ENCODE peak calls at places on chromosome 17, in eight cellular contexts. One of them, this sample, is unnamed.

GRCh38 chr17:29929006-29929543 is 953 bp downstream of the SSH2 start:
- DNase-seq in AG10803: no peak
- DNase-seq in stimulated activated CD8-positive, alpha-beta memory T cell treated with anti-CD3 and anti-CD28 coated beads, Interleukin-15, amount 100 ng/mL, for 4 hours: no peak
- DNase-seq in hypothalamus: no peak
- DNase-seq in endothelial cell of umbilical vein: peak; percentile 92
- DNase-seq in stimulated activated CD4-positive, alpha-beta T cell treated with anti-CD3 and anti-CD28 coated beads, Interleukin-2, amount 100 ng/mL, for 4 hours: no peak
- DNase-seq in dorsolateral prefrontal cortex: no peak
- DNase-seq in activated naive CD4-positive, alpha-beta T cell treated with Interleukin-2 at 50 U/mL for 16 hours: no peak
- DNase-seq in this sample: no peak

GRCh38 chr17:34623856-34624766 is 44.7 kb downstream of the TMEM132E start:
- DNase-seq in dorsolateral prefrontal cortex: no peak
- DNase-seq in hypothalamus: no peak
- DNase-seq in stimulated activated CD4-positive, alpha-beta T cell treated with anti-CD3 and anti-CD28 coated beads, Interleukin-2, amount 100 ng/mL, for 4 hours: no peak
- DNase-seq in endothelial cell of umbilical vein: no peak
- DNase-seq in stimulated activated CD8-positive, alpha-beta memory T cell treated with anti-CD3 and anti-CD28 coated beads, Interleukin-15, amount 100 ng/mL, for 4 hours: no peak
- DNase-seq in AG10803: no peak
- DNase-seq in activated naive CD4-positive, alpha-beta T cell treated with Interleukin-2 at 50 U/mL for 16 hours: no peak
- DNase-seq in this sample: no peak

GRCh38 chr17:27494192-27495091 is 38.2 kb downstream of the KSR1 start:
- DNase-seq in hypothalamus: peak; percentile 39
- DNase-seq in AG10803: peak; percentile 83
- DNase-seq in stimulated activated CD4-positive, alpha-beta T cell treated with anti-CD3 and anti-CD28 coated beads, Interleukin-2, amount 100 ng/mL, for 4 hours: no peak
- DNase-seq in activated naive CD4-positive, alpha-beta T cell treated with Interleukin-2 at 50 U/mL for 16 hours: no peak
- DNase-seq in stimulated activated CD8-positive, alpha-beta memory T cell treated with anti-CD3 and anti-CD28 coated beads, Interleukin-15, amount 100 ng/mL, for 4 hours: no peak
- DNase-seq in endothelial cell of umbilical vein: peak; percentile 30
- DNase-seq in dorsolateral prefrontal cortex: no peak
- DNase-seq in this sample: peak; percentile 5

GRCh38 chr17:71966459-71967313 is 154.1 kb upstream of the SOX9 start:
- DNase-seq in dorsolateral prefrontal cortex: no peak
- DNase-seq in stimulated activated CD4-positive, alpha-beta T cell treated with anti-CD3 and anti-CD28 coated beads, Interleukin-2, amount 100 ng/mL, for 4 hours: no peak
- DNase-seq in stimulated activated CD8-positive, alpha-beta memory T cell treated with anti-CD3 and anti-CD28 coated beads, Interleukin-15, amount 100 ng/mL, for 4 hours: no peak
- DNase-seq in AG10803: no peak
- DNase-seq in endothelial cell of umbilical vein: no peak
- DNase-seq in activated naive CD4-positive, alpha-beta T cell treated with Interleukin-2 at 50 U/mL for 16 hours: no peak
- DNase-seq in hypothalamus: no peak
- DNase-seq in this sample: no peak

GRCh38 chr17:40363480-40363838 is 1.1 kb downstream of the GJD3 start:
- DNase-seq in hypothalamus: no peak
- DNase-seq in AG10803: peak; percentile 34
- DNase-seq in endothelial cell of umbilical vein: peak; percentile 31
- DNase-seq in activated naive CD4-positive, alpha-beta T cell treated with Interleukin-2 at 50 U/mL for 16 hours: no peak
- DNase-seq in dorsolateral prefrontal cortex: no peak
- DNase-seq in stimulated activated CD8-positive, alpha-beta memory T cell treated with anti-CD3 and anti-CD28 coated beads, Interleukin-15, amount 100 ng/mL, for 4 hours: no peak
- DNase-seq in stimulated activated CD4-positive, alpha-beta T cell treated with anti-CD3 and anti-CD28 coated beads, Interleukin-2, amount 100 ng/mL, for 4 hours: no peak
- DNase-seq in this sample: no peak

GRCh38 chr17:59399914-59400313 is 68.5 kb downstream of the YPEL2 start:
- DNase-seq in stimulated activated CD8-positive, alpha-beta memory T cell treated with anti-CD3 and anti-CD28 coated beads, Interleukin-15, amount 100 ng/mL, for 4 hours: no peak
- DNase-seq in dorsolateral prefrontal cortex: no peak
- DNase-seq in activated naive CD4-positive, alpha-beta T cell treated with Interleukin-2 at 50 U/mL for 16 hours: no peak
- DNase-seq in endothelial cell of umbilical vein: no peak
- DNase-seq in hypothalamus: no peak
- DNase-seq in AG10803: no peak
- DNase-seq in stimulated activated CD4-positive, alpha-beta T cell treated with anti-CD3 and anti-CD28 coated beads, Interleukin-2, amount 100 ng/mL, for 4 hours: no peak
- DNase-seq in this sample: no peak

GRCh38 chr17:39623356-39623950 is 3.3 kb upstream of the PPP1R1B start:
- DNase-seq in stimulated activated CD4-positive, alpha-beta T cell treated with anti-CD3 and anti-CD28 coated beads, Interleukin-2, amount 100 ng/mL, for 4 hours: peak; percentile 75
- DNase-seq in hypothalamus: peak; percentile 67
- DNase-seq in AG10803: peak; percentile 55
- DNase-seq in dorsolateral prefrontal cortex: peak; percentile 92
- DNase-seq in endothelial cell of umbilical vein: peak; percentile 61
- DNase-seq in activated naive CD4-positive, alpha-beta T cell treated with Interleukin-2 at 50 U/mL for 16 hours: peak; percentile 90
- DNase-seq in stimulated activated CD8-positive, alpha-beta memory T cell treated with anti-CD3 and anti-CD28 coated beads, Interleukin-15, amount 100 ng/mL, for 4 hours: peak; percentile 66
- DNase-seq in this sample: no peak

GRCh38 chr17:19647697-19648474 is 665 bp upstream of the ALDH3A2 start:
- DNase-seq in AG10803: peak; percentile 75
- DNase-seq in hypothalamus: peak; percentile 41
- DNase-seq in dorsolateral prefrontal cortex: peak; percentile 78
- DNase-seq in stimulated activated CD4-positive, alpha-beta T cell treated with anti-CD3 and anti-CD28 coated beads, Interleukin-2, amount 100 ng/mL, for 4 hours: no peak
- DNase-seq in endothelial cell of umbilical vein: peak; percentile 72
- DNase-seq in stimulated activated CD8-positive, alpha-beta memory T cell treated with anti-CD3 and anti-CD28 coated beads, Interleukin-15, amount 100 ng/mL, for 4 hours: no peak
- DNase-seq in activated naive CD4-positive, alpha-beta T cell treated with Interleukin-2 at 50 U/mL for 16 hours: no peak
- DNase-seq in this sample: peak; percentile 37

GRCh38 chr17:82674656-82675475 is 23.6 kb downstream of the RAB40B start:
- DNase-seq in hypothalamus: peak; percentile 39
- DNase-seq in endothelial cell of umbilical vein: no peak
- DNase-seq in AG10803: no peak
- DNase-seq in stimulated activated CD8-positive, alpha-beta memory T cell treated with anti-CD3 and anti-CD28 coated beads, Interleukin-15, amount 100 ng/mL, for 4 hours: no peak
- DNase-seq in dorsolateral prefrontal cortex: no peak
- DNase-seq in activated naive CD4-positive, alpha-beta T cell treated with Interleukin-2 at 50 U/mL for 16 hours: no peak
- DNase-seq in stimulated activated CD4-positive, alpha-beta T cell treated with anti-CD3 and anti-CD28 coated beads, Interleukin-2, amount 100 ng/mL, for 4 hours: no peak
- DNase-seq in this sample: no peak

GRCh38 chr17:75819116-75819515 is 25.1 kb downstream of the UNC13D start:
- DNase-seq in AG10803: no peak
- DNase-seq in activated naive CD4-positive, alpha-beta T cell treated with Interleukin-2 at 50 U/mL for 16 hours: no peak
- DNase-seq in dorsolateral prefrontal cortex: no peak
- DNase-seq in hypothalamus: no peak
- DNase-seq in endothelial cell of umbilical vein: no peak
- DNase-seq in stimulated activated CD4-positive, alpha-beta T cell treated with anti-CD3 and anti-CD28 coated beads, Interleukin-2, amount 100 ng/mL, for 4 hours: no peak
- DNase-seq in stimulated activated CD8-positive, alpha-beta memory T cell treated with anti-CD3 and anti-CD28 coated beads, Interleukin-15, amount 100 ng/mL, for 4 hours: no peak
- DNase-seq in this sample: no peak

GRCh38 chr17:7897773-7898172 is 9.2 kb downstream of the CHD3 start:
- DNase-seq in dorsolateral prefrontal cortex: no peak
- DNase-seq in stimulated activated CD4-positive, alpha-beta T cell treated with anti-CD3 and anti-CD28 coated beads, Interleukin-2, amount 100 ng/mL, for 4 hours: no peak
- DNase-seq in stimulated activated CD8-positive, alpha-beta memory T cell treated with anti-CD3 and anti-CD28 coated beads, Interleukin-15, amount 100 ng/mL, for 4 hours: no peak
- DNase-seq in AG10803: peak; percentile 66
- DNase-seq in endothelial cell of umbilical vein: peak; percentile 51
- DNase-seq in hypothalamus: no peak
- DNase-seq in activated naive CD4-positive, alpha-beta T cell treated with Interleukin-2 at 50 U/mL for 16 hours: peak; percentile 16
- DNase-seq in this sample: no peak

GRCh38 chr17:74008196-74008595 is 195.3 kb upstream of the RPL38 start:
- DNase-seq in hypothalamus: no peak
- DNase-seq in AG10803: no peak
- DNase-seq in stimulated activated CD4-positive, alpha-beta T cell treated with anti-CD3 and anti-CD28 coated beads, Interleukin-2, amount 100 ng/mL, for 4 hours: no peak
- DNase-seq in stimulated activated CD8-positive, alpha-beta memory T cell treated with anti-CD3 and anti-CD28 coated beads, Interleukin-15, amount 100 ng/mL, for 4 hours: no peak
- DNase-seq in endothelial cell of umbilical vein: no peak
- DNase-seq in dorsolateral prefrontal cortex: no peak
- DNase-seq in activated naive CD4-positive, alpha-beta T cell treated with Interleukin-2 at 50 U/mL for 16 hours: peak; percentile 11
- DNase-seq in this sample: no peak

GRCh38 chr17:80409626-80410025 is 5.3 kb upstream of the ENDOV start:
- DNase-seq in dorsolateral prefrontal cortex: no peak
- DNase-seq in stimulated activated CD8-positive, alpha-beta memory T cell treated with anti-CD3 and anti-CD28 coated beads, Interleukin-15, amount 100 ng/mL, for 4 hours: no peak
- DNase-seq in stimulated activated CD4-positive, alpha-beta T cell treated with anti-CD3 and anti-CD28 coated beads, Interleukin-2, amount 100 ng/mL, for 4 hours: no peak
- DNase-seq in hypothalamus: no peak
- DNase-seq in endothelial cell of umbilical vein: no peak
- DNase-seq in activated naive CD4-positive, alpha-beta T cell treated with Interleukin-2 at 50 U/mL for 16 hours: no peak
- DNase-seq in AG10803: no peak
- DNase-seq in this sample: no peak

GRCh38 chr17:3669548-3669947 is 936 bp downstream of the EMC6 start:
- DNase-seq in hypothalamus: no peak
- DNase-seq in AG10803: no peak
- DNase-seq in stimulated activated CD4-positive, alpha-beta T cell treated with anti-CD3 and anti-CD28 coated beads, Interleukin-2, amount 100 ng/mL, for 4 hours: no peak
- DNase-seq in activated naive CD4-positive, alpha-beta T cell treated with Interleukin-2 at 50 U/mL for 16 hours: no peak
- DNase-seq in stimulated activated CD8-positive, alpha-beta memory T cell treated with anti-CD3 and anti-CD28 coated beads, Interleukin-15, amount 100 ng/mL, for 4 hours: no peak
- DNase-seq in dorsolateral prefrontal cortex: no peak
- DNase-seq in endothelial cell of umbilical vein: no peak
- DNase-seq in this sample: no peak

GRCh38 chr17:35745246-35745645 is 7.8 kb downstream of the GAS2L2 start:
- DNase-seq in AG10803: no peak
- DNase-seq in dorsolateral prefrontal cortex: no peak
- DNase-seq in endothelial cell of umbilical vein: no peak
- DNase-seq in activated naive CD4-positive, alpha-beta T cell treated with Interleukin-2 at 50 U/mL for 16 hours: no peak
- DNase-seq in stimulated activated CD4-positive, alpha-beta T cell treated with anti-CD3 and anti-CD28 coated beads, Interleukin-2, amount 100 ng/mL, for 4 hours: no peak
- DNase-seq in hypothalamus: no peak
- DNase-seq in stimulated activated CD8-positive, alpha-beta memory T cell treated with anti-CD3 and anti-CD28 coated beads, Interleukin-15, amount 100 ng/mL, for 4 hours: no peak
- DNase-seq in this sample: no peak

GRCh38 chr17:45413498-45413923 is 19.2 kb downstream of the ARHGAP27 start:
- DNase-seq in stimulated activated CD4-positive, alpha-beta T cell treated with anti-CD3 and anti-CD28 coated beads, Interleukin-2, amount 100 ng/mL, for 4 hours: no peak
- DNase-seq in endothelial cell of umbilical vein: no peak
- DNase-seq in AG10803: no peak
- DNase-seq in dorsolateral prefrontal cortex: peak; percentile 60
- DNase-seq in activated naive CD4-positive, alpha-beta T cell treated with Interleukin-2 at 50 U/mL for 16 hours: no peak
- DNase-seq in stimulated activated CD8-positive, alpha-beta memory T cell treated with anti-CD3 and anti-CD28 coated beads, Interleukin-15, amount 100 ng/mL, for 4 hours: no peak
- DNase-seq in hypothalamus: no peak
- DNase-seq in this sample: no peak

GRCh38 chr17:40516581-40517285 is 15.3 kb upstream of the TNS4 start:
- DNase-seq in hypothalamus: no peak
- DNase-seq in stimulated activated CD8-positive, alpha-beta memory T cell treated with anti-CD3 and anti-CD28 coated beads, Interleukin-15, amount 100 ng/mL, for 4 hours: peak; percentile 51
- DNase-seq in stimulated activated CD4-positive, alpha-beta T cell treated with anti-CD3 and anti-CD28 coated beads, Interleukin-2, amount 100 ng/mL, for 4 hours: peak; percentile 41
- DNase-seq in dorsolateral prefrontal cortex: no peak
- DNase-seq in activated naive CD4-positive, alpha-beta T cell treated with Interleukin-2 at 50 U/mL for 16 hours: peak; percentile 57
- DNase-seq in endothelial cell of umbilical vein: no peak
- DNase-seq in AG10803: peak; percentile 35
- DNase-seq in this sample: no peak

GRCh38 chr17:31581022-31581483 is 189.6 kb downstream of the RAB11FIP4 start:
- DNase-seq in hypothalamus: peak; percentile 70
- DNase-seq in activated naive CD4-positive, alpha-beta T cell treated with Interleukin-2 at 50 U/mL for 16 hours: no peak
- DNase-seq in AG10803: peak; percentile 88
- DNase-seq in dorsolateral prefrontal cortex: peak; percentile 67
- DNase-seq in stimulated activated CD8-positive, alpha-beta memory T cell treated with anti-CD3 and anti-CD28 coated beads, Interleukin-15, amount 100 ng/mL, for 4 hours: no peak
- DNase-seq in endothelial cell of umbilical vein: peak; percentile 78
- DNase-seq in stimulated activated CD4-positive, alpha-beta T cell treated with anti-CD3 and anti-CD28 coated beads, Interleukin-2, amount 100 ng/mL, for 4 hours: no peak
- DNase-seq in this sample: no peak

GRCh38 chr17:7218166-7218565 is 1.5 kb downstream of the DLG4 start:
- DNase-seq in AG10803: no peak
- DNase-seq in endothelial cell of umbilical vein: no peak
- DNase-seq in hypothalamus: no peak
- DNase-seq in stimulated activated CD4-positive, alpha-beta T cell treated with anti-CD3 and anti-CD28 coated beads, Interleukin-2, amount 100 ng/mL, for 4 hours: no peak
- DNase-seq in dorsolateral prefrontal cortex: no peak
- DNase-seq in stimulated activated CD8-positive, alpha-beta memory T cell treated with anti-CD3 and anti-CD28 coated beads, Interleukin-15, amount 100 ng/mL, for 4 hours: no peak
- DNase-seq in activated naive CD4-positive, alpha-beta T cell treated with Interleukin-2 at 50 U/mL for 16 hours: no peak
- DNase-seq in this sample: no peak

GRCh38 chr17:55161935-55162555 is 102.7 kb upstream of the HLF start:
- DNase-seq in stimulated activated CD4-positive, alpha-beta T cell treated with anti-CD3 and anti-CD28 coated beads, Interleukin-2, amount 100 ng/mL, for 4 hours: no peak
- DNase-seq in AG10803: peak; percentile 76
- DNase-seq in endothelial cell of umbilical vein: peak; percentile 53
- DNase-seq in activated naive CD4-positive, alpha-beta T cell treated with Interleukin-2 at 50 U/mL for 16 hours: no peak
- DNase-seq in stimulated activated CD8-positive, alpha-beta memory T cell treated with anti-CD3 and anti-CD28 coated beads, Interleukin-15, amount 100 ng/mL, for 4 hours: no peak
- DNase-seq in hypothalamus: no peak
- DNase-seq in dorsolateral prefrontal cortex: no peak
- DNase-seq in this sample: peak; percentile 71

GRCh38 chr17:3511841-3512511 is 36.2 kb downstream of the ASPA start:
- DNase-seq in endothelial cell of umbilical vein: no peak
- DNase-seq in AG10803: peak; percentile 95
- DNase-seq in stimulated activated CD8-positive, alpha-beta memory T cell treated with anti-CD3 and anti-CD28 coated beads, Interleukin-15, amount 100 ng/mL, for 4 hours: no peak
- DNase-seq in stimulated activated CD4-positive, alpha-beta T cell treated with anti-CD3 and anti-CD28 coated beads, Interleukin-2, amount 100 ng/mL, for 4 hours: no peak
- DNase-seq in hypothalamus: no peak
- DNase-seq in dorsolateral prefrontal cortex: no peak
- DNase-seq in activated naive CD4-positive, alpha-beta T cell treated with Interleukin-2 at 50 U/mL for 16 hours: no peak
- DNase-seq in this sample: no peak

GRCh38 chr17:51166987-51167931 is 1.0 kb downstream of the NME2 start:
- DNase-seq in stimulated activated CD4-positive, alpha-beta T cell treated with anti-CD3 and anti-CD28 coated beads, Interleukin-2, amount 100 ng/mL, for 4 hours: peak; percentile 62
- DNase-seq in AG10803: peak; percentile 20
- DNase-seq in endothelial cell of umbilical vein: peak; percentile 62
- DNase-seq in activated naive CD4-positive, alpha-beta T cell treated with Interleukin-2 at 50 U/mL for 16 hours: peak; percentile 76
- DNase-seq in hypothalamus: no peak
- DNase-seq in stimulated activated CD8-positive, alpha-beta memory T cell treated with anti-CD3 and anti-CD28 coated beads, Interleukin-15, amount 100 ng/mL, for 4 hours: peak; percentile 46
- DNase-seq in dorsolateral prefrontal cortex: peak; percentile 59
- DNase-seq in this sample: no peak

GRCh38 chr17:2372180-2372579 is 28.7 kb downstream of the MNT start:
- DNase-seq in AG10803: no peak
- DNase-seq in activated naive CD4-positive, alpha-beta T cell treated with Interleukin-2 at 50 U/mL for 16 hours: no peak
- DNase-seq in stimulated activated CD8-positive, alpha-beta memory T cell treated with anti-CD3 and anti-CD28 coated beads, Interleukin-15, amount 100 ng/mL, for 4 hours: no peak
- DNase-seq in stimulated activated CD4-positive, alpha-beta T cell treated with anti-CD3 and anti-CD28 coated beads, Interleukin-2, amount 100 ng/mL, for 4 hours: no peak
- DNase-seq in endothelial cell of umbilical vein: no peak
- DNase-seq in hypothalamus: no peak
- DNase-seq in dorsolateral prefrontal cortex: no peak
- DNase-seq in this sample: no peak

GRCh38 chr17:36722121-36722902 is 120.9 kb downstream of the MRM1 start:
- DNase-seq in endothelial cell of umbilical vein: peak; percentile 15
- DNase-seq in stimulated activated CD8-positive, alpha-beta memory T cell treated with anti-CD3 and anti-CD28 coated beads, Interleukin-15, amount 100 ng/mL, for 4 hours: peak; percentile 58
- DNase-seq in hypothalamus: peak; percentile 6
- DNase-seq in dorsolateral prefrontal cortex: peak; percentile 81
- DNase-seq in AG10803: no peak
- DNase-seq in stimulated activated CD4-positive, alpha-beta T cell treated with anti-CD3 and anti-CD28 coated beads, Interleukin-2, amount 100 ng/mL, for 4 hours: peak; percentile 70
- DNase-seq in activated naive CD4-positive, alpha-beta T cell treated with Interleukin-2 at 50 U/mL for 16 hours: peak; percentile 83
- DNase-seq in this sample: no peak

GRCh38 chr17:56545930-56546329 is 47.6 kb upstream of the NOG start:
- DNase-seq in dorsolateral prefrontal cortex: no peak
- DNase-seq in activated naive CD4-positive, alpha-beta T cell treated with Interleukin-2 at 50 U/mL for 16 hours: no peak
- DNase-seq in endothelial cell of umbilical vein: no peak
- DNase-seq in stimulated activated CD8-positive, alpha-beta memory T cell treated with anti-CD3 and anti-CD28 coated beads, Interleukin-15, amount 100 ng/mL, for 4 hours: no peak
- DNase-seq in stimulated activated CD4-positive, alpha-beta T cell treated with anti-CD3 and anti-CD28 coated beads, Interleukin-2, amount 100 ng/mL, for 4 hours: no peak
- DNase-seq in AG10803: no peak
- DNase-seq in hypothalamus: no peak
- DNase-seq in this sample: no peak

GRCh38 chr17:19716108-19717030 is at the start of gene SLC47A2:
- DNase-seq in dorsolateral prefrontal cortex: no peak
- DNase-seq in endothelial cell of umbilical vein: no peak
- DNase-seq in stimulated activated CD4-positive, alpha-beta T cell treated with anti-CD3 and anti-CD28 coated beads, Interleukin-2, amount 100 ng/mL, for 4 hours: no peak
- DNase-seq in hypothalamus: peak; percentile 15
- DNase-seq in AG10803: no peak
- DNase-seq in activated naive CD4-positive, alpha-beta T cell treated with Interleukin-2 at 50 U/mL for 16 hours: no peak
- DNase-seq in stimulated activated CD8-positive, alpha-beta memory T cell treated with anti-CD3 and anti-CD28 coated beads, Interleukin-15, amount 100 ng/mL, for 4 hours: no peak
- DNase-seq in this sample: no peak

GRCh38 chr17:28366605-28367004 is 1.6 kb upstream of the SEBOX start:
- DNase-seq in stimulated activated CD4-positive, alpha-beta T cell treated with anti-CD3 and anti-CD28 coated beads, Interleukin-2, amount 100 ng/mL, for 4 hours: no peak
- DNase-seq in activated naive CD4-positive, alpha-beta T cell treated with Interleukin-2 at 50 U/mL for 16 hours: no peak
- DNase-seq in stimulated activated CD8-positive, alpha-beta memory T cell treated with anti-CD3 and anti-CD28 coated beads, Interleukin-15, amount 100 ng/mL, for 4 hours: no peak
- DNase-seq in endothelial cell of umbilical vein: no peak
- DNase-seq in hypothalamus: no peak
- DNase-seq in dorsolateral prefrontal cortex: no peak
- DNase-seq in AG10803: no peak
- DNase-seq in this sample: no peak